ENCODE peak calls at places on chromosomes 6 and 20, in nine cellular contexts. L is tibial artery; C is fibroblast of lung; E is heart left ventricle; O is heart right ventricle; Q is adipocyte; F is naive thymus-derived CD4-positive, alpha-beta T cell; G is psoas muscle; T is MM.1S. U is an unnamed sample.

GRCh38 chr20:8777866-8778265 is 291.0 kb upstream of the PLCB4 start:
- DNase-seq in T (no peak), E (no peak), F (no peak), O (no peak), G (no peak), Q (no peak), C (no peak), L (no peak), U (no peak)

GRCh38 chr20:25863536-25864325 is 167.1 kb upstream of the ZNF337 start:
- DNase-seq in L (no peak), F (no peak), Q (no peak), C (no peak), E (peak; percentile 67), T (no peak), G (no peak), O (no peak), U (no peak)

GRCh38 chr6:106453756-106454367 is 93.3 kb downstream of the CRYBG1 start:
- DNase-seq in E (no peak), L (no peak), O (no peak), G (no peak), F (no peak), C (no peak), T (no peak), Q (no peak), U (no peak)

GRCh38 chr6:102085257-102085656 is 691.7 kb downstream of the GRIK2 start:
- DNase-seq in G (no peak), L (no peak), C (no peak), Q (no peak), O (no peak), F (no peak), E (no peak), T (no peak), U (no peak)

GRCh38 chr6:47922391-47922790 is 140.6 kb downstream of the OPN5 start:
- DNase-seq in Q (no peak), E (no peak), F (no peak), C (peak; percentile 5), L (no peak), G (no peak), T (no peak), O (no peak), U (no peak)

GRCh38 chr6:169913096-169913615 is 161.7 kb downstream of the ERMARD start:
- DNase-seq in T (no peak), C (no peak), G (no peak), F (no peak), E (no peak), L (no peak), O (no peak), Q (no peak), U (no peak)

GRCh38 chr6:89644864-89645263 is 6.3 kb upstream of the LYRM2 start:
- DNase-seq in O (no peak), E (no peak), G (no peak), T (no peak), Q (no peak), F (no peak), C (no peak), L (no peak), U (no peak)

GRCh38 chr20:58308680-58309527 is 611 bp upstream of the RAB22A start:
- DNase-seq in F (peak; percentile 74), E (peak; percentile 90), C (peak; percentile 40), T (peak; percentile 45), Q (peak; percentile 76), O (peak; percentile 75), G (peak; percentile 67), L (peak; percentile 83), U (peak; percentile 61)

GRCh38 chr6:1088441-1089001 is 223.4 kb upstream of the FOXQ1 start:
- DNase-seq in C (no peak), T (no peak), O (no peak), G (no peak), F (no peak), L (no peak), E (no peak), Q (no peak), U (no peak)

GRCh38 chr20:10618611-10619245 is 55.1 kb downstream of the JAG1 start:
- DNase-seq in O (no peak), L (no peak), Q (no peak), E (no peak), T (no peak), G (no peak), F (no peak), C (no peak), U (no peak)

GRCh38 chr20:29756664-29757063 is 1500.8 kb upstream of the DEFB115 start:
- DNase-seq in G (no peak), C (no peak), T (no peak), Q (no peak), L (peak; percentile 51), F (no peak), E (no peak), O (no peak), U (no peak)

GRCh38 chr6:13763740-13764381 is 50.5 kb downstream of the MCUR1 start:
- DNase-seq in L (no peak), F (no peak), T (no peak), G (no peak), Q (no peak), E (no peak), C (no peak), O (no peak), U (no peak)

GRCh38 chr6:13764996-13765395 is 49.4 kb downstream of the MCUR1 start:
- DNase-seq in F (no peak), O (no peak), L (no peak), Q (no peak), G (no peak), C (no peak), T (no peak), E (no peak), U (no peak)

GRCh38 chr6:13765570-13765969 is 48.8 kb downstream of the MCUR1 start:
- DNase-seq in T (no peak), G (no peak), C (peak; percentile 60), F (no peak), L (no peak), E (no peak), O (no peak), Q (peak; percentile 30), U (no peak)

GRCh38 chr6:13767121-13767794 is 47.1 kb downstream of the MCUR1 start:
- DNase-seq in L (peak; percentile 79), O (peak; percentile 35), C (peak; percentile 44), E (no peak), T (no peak), G (peak; percentile 34), F (peak; percentile 30), Q (peak; percentile 63), U (peak; percentile 42)

GRCh38 chr6:13766201-13766634 is 48.1 kb downstream of the MCUR1 start:
- DNase-seq in F (no peak), G (no peak), T (no peak), C (peak; percentile 73), E (no peak), L (no peak), Q (peak; percentile 68), O (no peak), U (no peak)
- H3K4me1 ChIP-seq in F (peaks cover 14% of the 10 kb centered on the region), G (peaks cover 4% of the 10 kb centered on the region), T (peaks cover 11% of the 10 kb centered on the region), C (peaks cover 4% of the 10 kb centered on the region), E (peaks cover 6% of the 10 kb centered on the region), L (no peaks in the 10 kb centered on the region), Q (peaks cover 44% of the 10 kb centered on the region), O (peaks cover 11% of the 10 kb centered on the region), U (no peaks in the 10 kb centered on the region)

DNA sequence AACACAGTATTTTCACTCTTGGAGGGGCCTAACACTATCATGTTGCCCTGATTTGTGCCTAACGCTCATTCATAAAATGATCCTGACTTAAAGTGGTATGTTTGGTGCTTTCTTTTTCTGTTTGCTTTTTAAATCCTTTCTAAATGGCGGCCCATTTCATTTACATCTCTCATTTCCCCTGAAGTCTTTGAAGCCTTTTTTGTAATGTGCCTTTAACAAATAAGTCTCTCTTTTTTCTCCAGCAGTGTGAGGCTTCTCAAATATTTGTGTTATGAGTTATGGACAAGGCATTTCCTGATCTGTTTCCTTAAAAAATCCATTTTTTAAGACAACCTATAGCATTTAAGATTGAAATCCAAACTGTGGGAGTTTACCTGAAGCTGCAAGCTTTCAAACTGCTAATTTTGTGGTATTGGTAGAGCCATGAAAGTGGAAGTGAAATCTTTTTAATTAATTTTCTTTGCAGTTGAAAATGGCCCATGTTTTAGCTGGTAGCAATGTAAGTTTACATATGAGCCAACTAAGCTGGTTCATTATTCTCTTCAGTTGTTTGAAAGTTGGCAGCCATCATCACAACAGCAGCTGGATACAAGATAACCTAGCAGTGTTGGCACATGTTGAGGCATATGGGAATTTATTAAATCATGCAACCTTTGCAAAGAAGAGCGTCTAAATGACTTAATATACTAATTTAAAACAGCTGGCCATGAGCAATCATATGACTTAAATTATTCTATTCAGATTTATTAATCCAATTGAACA is 469.7 kb downstream of the CDKAL1 start:
- DNase-seq in L (no peak), C (peak; percentile 82), Q (peak; percentile 51), G (no peak), T (peak; percentile 29), F (no peak), O (no peak), E (no peak), U (no peak)
- H3K4me1 ChIP-seq in L (no peaks in the 10 kb centered on the region), C (peaks cover 8% of the 10 kb centered on the region), Q (peaks cover 37% of the 10 kb centered on the region), G (peaks cover 4% of the 10 kb centered on the region), T (peaks cover 9% of the 10 kb centered on the region), F (no peaks in the 10 kb centered on the region), O (no peaks in the 10 kb centered on the region), E (no peaks in the 10 kb centered on the region), U (no peaks in the 10 kb centered on the region)

GRCh38 chr20:20018366-20018765 is 1.2 kb downstream of the NAA20 start:
- DNase-seq in G (no peak), Q (no peak), T (no peak), L (no peak), E (no peak), F (no peak), O (no peak), C (no peak), U (no peak)
- H3K4me1 ChIP-seq in G (peaks cover 47% of the 10 kb centered on the region), Q (peaks cover 17% of the 10 kb centered on the region), T (peaks cover 48% of the 10 kb centered on the region), L (no peaks in the 10 kb centered on the region), E (peaks cover 19% of the 10 kb centered on the region), F (peaks cover 9% of the 10 kb centered on the region), O (peaks cover 12% of the 10 kb centered on the region), C (peaks cover 8% of the 10 kb centered on the region), U (no peaks in the 10 kb centered on the region)

DNA sequence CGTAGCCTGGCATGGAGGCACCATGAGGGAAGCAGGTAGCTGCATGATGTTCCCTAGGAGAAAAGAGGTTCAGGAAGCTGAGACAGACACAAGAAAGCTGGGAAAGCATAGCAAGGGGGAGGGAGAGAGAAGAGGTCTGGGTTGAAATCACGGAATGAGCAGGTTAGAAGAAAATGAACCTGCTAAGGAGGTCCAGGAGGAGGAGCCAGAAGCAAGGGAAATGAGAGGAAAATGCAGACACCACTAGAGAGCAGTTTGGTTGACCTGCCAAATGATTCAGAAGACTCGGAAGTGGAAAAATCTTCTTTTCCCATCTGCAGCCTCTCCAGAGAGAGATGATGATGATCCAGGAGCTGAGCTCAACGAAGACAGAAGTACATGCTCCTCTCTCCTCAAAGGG is 70.9 kb downstream of the VIP start:
- DNase-seq in G (no peak), F (no peak), O (no peak), T (no peak), Q (no peak), L (no peak), E (no peak), C (no peak), U (no peak)
- H3K4me1 ChIP-seq in G (no peaks in the 10 kb centered on the region), F (no peaks in the 10 kb centered on the region), O (no peaks in the 10 kb centered on the region), T (no peaks in the 10 kb centered on the region), Q (no peaks in the 10 kb centered on the region), L (no peaks in the 10 kb centered on the region), E (no peaks in the 10 kb centered on the region), C (no peaks in the 10 kb centered on the region), U (no peaks in the 10 kb centered on the region)

DNA sequence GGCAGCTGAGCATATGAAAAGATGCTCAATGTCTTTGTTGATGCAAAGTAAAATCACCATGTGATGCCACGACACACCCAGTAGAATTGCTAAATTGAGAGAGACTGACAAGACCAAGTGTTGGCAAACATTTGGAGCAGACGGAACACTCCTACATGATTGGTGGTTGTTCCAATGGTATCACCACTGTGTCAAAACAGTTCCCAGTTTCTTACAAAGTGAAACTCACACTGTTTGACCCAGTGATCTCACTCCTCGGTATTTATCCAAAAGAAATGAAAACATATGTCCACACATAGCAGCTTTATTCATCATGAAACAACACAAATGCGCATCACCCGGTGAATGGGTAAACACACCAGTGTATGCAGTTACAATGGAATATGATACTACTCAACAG is 74.0 kb upstream of the SULF2 start:
- DNase-seq in E (no peak), T (no peak), O (no peak), L (no peak), G (no peak), Q (no peak), C (no peak), F (no peak), U (no peak)
- H3K4me1 ChIP-seq in E (peaks cover 12% of the 10 kb centered on the region), T (peaks cover 31% of the 10 kb centered on the region), O (peaks cover 7% of the 10 kb centered on the region), L (no peaks in the 10 kb centered on the region), G (no peaks in the 10 kb centered on the region), Q (peaks cover 8% of the 10 kb centered on the region), C (no peaks in the 10 kb centered on the region), F (no peaks in the 10 kb centered on the region), U (no peaks in the 10 kb centered on the region)

U was measured in Peyer's patch.